ENCODE peak calls at places on chromosomes 3 and 15, in six cellular contexts. H is transverse colon; L is endothelial cell; F is GM20000; I is cardiac fibroblast; K is activated CD8-positive, alpha-beta T cell treated with anti-CD3 and anti-CD28 coated beads for 36 hours. U is an unnamed sample.
A peak's percentile ranks its signal among the peaks of the same experiment; 100 is the strongest.

GRCh38 chr3:45163481-45163880 is 17.3 kb upstream of the CDCP1 start:
- DNase-seq in I (no peak), H (no peak), K (no peak), F (peak; percentile 34), L (no peak), U (no peak)

GRCh38 chr3:39142067-39142466 is 11.3 kb downstream of the CSRNP1 start:
- DNase-seq in L (no peak), I (no peak), K (no peak), H (peak; percentile 73), F (no peak), U (no peak)

GRCh38 chr15:25852696-25853524 is 10.2 kb downstream of the ATP10A start:
- DNase-seq in I (peak; percentile 18), F (no peak), K (no peak), H (no peak), L (no peak), U (no peak)

GRCh38 chr15:35624881-35625280 is 78.9 kb upstream of the DPH6 start:
- DNase-seq in H (no peak), I (peak; percentile 94), F (no peak), K (no peak), L (no peak), U (no peak)

GRCh38 chr3:114741066-114741465 is 406.0 kb downstream of the ZBTB20 start:
- DNase-seq in F (no peak), K (no peak), H (no peak), I (peak; percentile 48), L (no peak), U (no peak)

GRCh38 chr15:60373745-60374144 is 24.0 kb downstream of the ANXA2 start:
- DNase-seq in I (no peak), F (no peak), H (no peak), K (no peak), L (no peak), U (no peak)

GRCh38 chr3:153901991-153902390 is 219.2 kb upstream of the ARHGEF26 start:
- DNase-seq in F (no peak), H (no peak), L (no peak), K (no peak), I (peak; percentile 6), U (no peak)

GRCh38 chr3:156483961-156484787 is 70.7 kb downstream of the SSR3 start:
- DNase-seq in H (peak; percentile 31), K (peak; percentile 67), F (peak; percentile 40), L (no peak), I (peak; percentile 72), U (peak; percentile 38)

GRCh38 chr15:50135123-50135541 is 16.1 kb upstream of the ATP8B4 start:
- DNase-seq in L (no peak), H (no peak), K (peak; percentile 76), I (peak; percentile 41), F (no peak), U (no peak)

GRCh38 chr3:117853923-117854322 is 1144.3 kb downstream of the TUSC7 start:
- DNase-seq in L (no peak), I (peak; percentile 62), F (no peak), K (no peak), H (no peak), U (peak; percentile 3)

GRCh38 chr3:132569580-132569979 is 27.5 kb upstream of the ACKR4 start:
- DNase-seq in H (no peak), L (no peak), K (no peak), I (peak; percentile 10), F (no peak), U (no peak)

GRCh38 chr15:75182187-75183131 is 19.2 kb upstream of the C15orf39 start:
- DNase-seq in I (no peak), L (no peak), H (peak; percentile 60), F (peak; percentile 17), K (no peak), U (no peak)

GRCh38 chr3:12960497-12960896 is 112.7 kb downstream of the IQSEC1 start:
- DNase-seq in F (no peak), I (no peak), H (no peak), L (no peak), K (no peak), U (no peak)

GRCh38 chr15:59918994-59919951 is 84.8 kb upstream of the FOXB1 start:
- DNase-seq in F (peak; percentile 58), H (no peak), K (peak; percentile 76), I (peak; percentile 92), L (no peak), U (peak; percentile 36)

GRCh38 chr3:106514431-106514830 is 645.6 kb upstream of the CBLB start:
- DNase-seq in H (no peak), F (no peak), K (no peak), I (peak; percentile 31), L (no peak), U (no peak)

GRCh38 chr15:75058127-75058905 is 34.9 kb downstream of the PPCDC start:
- DNase-seq in L (no peak), F (no peak), K (no peak), H (no peak), I (no peak), U (peak; percentile 47)

GRCh38 chr15:36814708-36815107 is 235.3 kb downstream of the CDIN1 start:
- DNase-seq in I (no peak), L (no peak), K (no peak), H (no peak), F (no peak), U (no peak)

GRCh38 chr3:124256156-124256555 is 264.2 kb upstream of the ROPN1 start:
- DNase-seq in F (no peak), K (no peak), L (no peak), I (no peak), H (no peak), U (no peak)

GRCh38 chr3:178703268-178703975 is 167.2 kb downstream of the KCNMB2 start:
- DNase-seq in I (peak; percentile 63), H (no peak), F (no peak), K (no peak), L (no peak), U (no peak)

GRCh38 chr3:162569314-162569713 is 1072.7 kb downstream of the OTOL1 start:
- DNase-seq in L (no peak), K (no peak), I (no peak), H (no peak), F (no peak), U (no peak)

GRCh38 chr15:67820992-67821783 is 4.1 kb upstream of the SKOR1 start:
- DNase-seq in K (peak; percentile 61), I (peak; percentile 60), F (peak; percentile 81), L (peak; percentile 80), H (peak; percentile 32), U (no peak)

GRCh38 chr3:66473637-66474036 is 27.2 kb downstream of the LRIG1 start:
- DNase-seq in F (no peak), L (no peak), I (peak; percentile 70), H (no peak), K (peak; percentile 67), U (no peak)

GRCh38 chr15:53203454-53203853 is 413.3 kb upstream of the ONECUT1 start:
- DNase-seq in H (no peak), K (no peak), F (no peak), L (no peak), I (no peak), U (no peak)

GRCh38 chr3:119620899-119621298 is 23.2 kb downstream of the PLA1A start:
- DNase-seq in I (no peak), L (no peak), K (no peak), F (no peak), H (no peak), U (no peak)

GRCh38 chr3:43394071-43394501 is 107.7 kb downstream of the SNRK start:
- DNase-seq in K (no peak), F (no peak), L (peak; percentile 61), H (no peak), I (peak; percentile 62), U (no peak)

GRCh38 chr3:79392479-79392878 is 375.3 kb downstream of the ROBO1 start:
- DNase-seq in F (no peak), K (no peak), L (no peak), H (no peak), I (peak; percentile 29), U (no peak)

GRCh38 chr3:113142476-113142875 is 68.9 kb upstream of the BOC start:
- DNase-seq in H (no peak), F (no peak), L (no peak), K (no peak), I (no peak), U (no peak)

GRCh38 chr15:70512772-70513362 is 250.5 kb downstream of the UACA start:
- DNase-seq in H (peak; percentile 50), F (peak; percentile 77), L (peak; percentile 38), I (peak; percentile 80), K (peak; percentile 85), U (peak; percentile 75)

GRCh38 chr3:37556789-37557301 is 304.8 kb upstream of the CTDSPL start:
- DNase-seq in L (no peak), K (no peak), F (no peak), H (no peak), I (no peak), U (no peak)

GRCh38 chr3:15439476-15439875 is 12.1 kb downstream of the EAF1 start:
- DNase-seq in H (no peak), I (peak; percentile 74), F (no peak), K (no peak), L (no peak), U (no peak)

GRCh38 chr3:52041118-52041847 is 15.1 kb downstream of the DUSP7 start:
- DNase-seq in K (no peak), F (no peak), H (no peak), L (no peak), I (no peak), U (no peak)
- TF ChIP-seq CTCF in K (no peak), F (no peak), H (no peak), L (no peak), I (peak; percentile 36), U (no peak)

GRCh38 chr3:187019542-187020072 is 89.3 kb downstream of the ST6GAL1 start:
- DNase-seq in F (no peak), K (no peak), I (no peak), L (no peak), H (no peak), U (no peak)
- TF ChIP-seq CTCF in F (no peak), K (no peak), I (no peak), L (no peak), H (no peak), U (no peak)

GRCh38 chr3:31408720-31409119 is 124.0 kb upstream of the STT3B start:
- DNase-seq in I (no peak), F (no peak), L (no peak), K (no peak), H (no peak), U (no peak)
- TF ChIP-seq CTCF in I (no peak), F (no peak), L (no peak), K (no peak), H (no peak), U (no peak)

GRCh38 chr3:126983653-126984390 is 907 bp downstream of the PLXNA1 start:
- DNase-seq in F (peak; percentile 74), I (peak; percentile 36), L (peak; percentile 49), K (peak; percentile 39), H (peak; percentile 27), U (peak; percentile 59)

GRCh38 chr3:126985143-126985985 is 2.4 kb downstream of the PLXNA1 start:
- DNase-seq in H (no peak), L (no peak), I (no peak), F (no peak), K (no peak), U (no peak)

GRCh38 chr3:126986001-126986400 is 3.1 kb downstream of the PLXNA1 start:
- DNase-seq in H (no peak), L (no peak), I (peak; percentile 30), K (no peak), F (no peak), U (no peak)

GRCh38 chr3:126983276-126983652 is 349 bp downstream of the PLXNA1 start:
- DNase-seq in K (no peak), F (peak; percentile 79), L (no peak), I (no peak), H (no peak), U (peak; percentile 30)

GRCh38 chr3:126984391-126985142 is 1.7 kb downstream of the PLXNA1 start:
- DNase-seq in K (no peak), I (no peak), L (no peak), F (no peak), H (no peak), U (no peak)
- TF ChIP-seq CTCF in K (no peak), I (no peak), L (no peak), F (no peak), H (no peak), U (no peak)

GRCh38 chr15:99155961-99156443 is 51.1 kb downstream of the SYNM start:
- DNase-seq in K (no peak), L (no peak), H (no peak), F (no peak), I (peak; percentile 28), U (no peak)
- TF ChIP-seq CTCF in K (no peak), L (no peak), H (no peak), F (no peak), I (no peak), U (no peak)

U was measured in Calu3.